ENCODE peak calls at places on chromosomes 12 and 14, in five cellular contexts. One of them, this sample, is unnamed.

GRCh38 chr14:30077946-30078345 is 150.3 kb upstream of the PRKD1 start:
- DNase-seq in mucosa of descending colon: no peak
- DNase-seq in transverse colon: no peak
- DNase-seq in Panc1: no peak
- DNase-seq in AG04449: no peak
- DNase-seq in this sample: peak

GRCh38 chr12:10354502-10354901 is 35.3 kb downstream of the KLRK1 start:
- DNase-seq in mucosa of descending colon: no peak
- DNase-seq in transverse colon: no peak
- DNase-seq in Panc1: no peak
- DNase-seq in AG04449: no peak
- DNase-seq in this sample: no peak

GRCh38 chr12:32946504-32947131 is 50.0 kb upstream of the PKP2 start:
- DNase-seq in mucosa of descending colon: no peak
- DNase-seq in transverse colon: no peak
- DNase-seq in Panc1: no peak
- DNase-seq in AG04449: no peak
- DNase-seq in this sample: no peak

GRCh38 chr12:29222200-29222599 is 73.1 kb downstream of the FAR2 start:
- DNase-seq in mucosa of descending colon: no peak
- DNase-seq in transverse colon: no peak
- DNase-seq in Panc1: no peak
- DNase-seq in AG04449: no peak
- DNase-seq in this sample: no peak

GRCh38 chr12:30862486-30862885 is 64.1 kb upstream of the TSPAN11 start:
- DNase-seq in mucosa of descending colon: no peak
- DNase-seq in transverse colon: no peak
- DNase-seq in Panc1: no peak
- DNase-seq in AG04449: no peak
- DNase-seq in this sample: no peak

GRCh38 chr14:35252485-35252884 is 39.7 kb upstream of the PSMA6 start:
- DNase-seq in mucosa of descending colon: no peak
- DNase-seq in transverse colon: no peak
- DNase-seq in Panc1: no peak
- DNase-seq in AG04449: no peak
- DNase-seq in this sample: no peak

GRCh38 chr12:30989754-30990153 is 63.2 kb downstream of the TSPAN11 start:
- DNase-seq in mucosa of descending colon: peak
- DNase-seq in transverse colon: peak
- DNase-seq in Panc1: no peak
- DNase-seq in AG04449: no peak
- DNase-seq in this sample: no peak

GRCh38 chr12:52223411-52224039 is 9.5 kb upstream of the KRT7 start:
- DNase-seq in mucosa of descending colon: no peak
- DNase-seq in transverse colon: no peak
- DNase-seq in Panc1: no peak
- DNase-seq in AG04449: no peak
- DNase-seq in this sample: no peak

GRCh38 chr12:19398376-19399363 is 40.6 kb upstream of the AEBP2 start:
- DNase-seq in mucosa of descending colon: no peak
- DNase-seq in transverse colon: no peak
- DNase-seq in Panc1: no peak
- DNase-seq in AG04449: no peak
- DNase-seq in this sample: no peak

GRCh38 chr12:92395322-92395721 is 249.7 kb upstream of the BTG1 start:
- DNase-seq in mucosa of descending colon: no peak
- DNase-seq in transverse colon: no peak
- DNase-seq in Panc1: no peak
- DNase-seq in AG04449: no peak
- DNase-seq in this sample: no peak

GRCh38 chr12:92393504-92393903 is 247.9 kb upstream of the BTG1 start:
- DNase-seq in mucosa of descending colon: no peak
- DNase-seq in transverse colon: no peak
- DNase-seq in Panc1: no peak
- DNase-seq in AG04449: no peak
- DNase-seq in this sample: no peak

GRCh38 chr12:92398565-92399309 is 253.1 kb upstream of the BTG1 start:
- DNase-seq in mucosa of descending colon: no peak
- DNase-seq in transverse colon: no peak
- DNase-seq in Panc1: no peak
- DNase-seq in AG04449: no peak
- DNase-seq in this sample: no peak

GRCh38 chr12:92396647-92397258 is 251.1 kb upstream of the BTG1 start:
- DNase-seq in mucosa of descending colon: no peak
- DNase-seq in transverse colon: no peak
- DNase-seq in Panc1: no peak
- DNase-seq in AG04449: peak
- DNase-seq in this sample: peak

DNA sequence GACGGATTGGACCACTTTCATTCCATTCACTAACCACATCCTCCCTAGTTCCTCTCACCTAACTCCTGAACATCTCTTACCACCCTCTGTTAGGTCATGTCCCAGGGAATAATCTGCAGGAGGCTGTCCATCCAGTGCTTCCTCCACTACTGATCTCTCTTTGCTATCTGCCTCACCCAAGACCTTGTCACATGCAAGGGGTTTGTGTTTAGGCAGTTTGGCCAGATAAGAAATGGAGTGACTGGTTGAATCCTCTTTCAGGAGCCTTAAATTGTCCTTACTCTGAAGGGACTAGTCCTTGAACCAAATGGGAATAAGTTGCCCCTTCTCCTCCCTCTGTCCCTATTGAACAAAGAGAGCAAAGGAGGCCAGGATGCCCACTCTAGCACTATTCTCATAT is 249.2 kb upstream of the BTG1 start:
- DNase-seq in mucosa of descending colon: no peak
- DNase-seq in transverse colon: no peak
- DNase-seq in Panc1: no peak
- DNase-seq in AG04449: no peak
- DNase-seq in this sample: no peak
- TF ChIP-seq CTCF in mucosa of descending colon: no peak
- TF ChIP-seq CTCF in transverse colon: no peak
- TF ChIP-seq CTCF in Panc1: no peak
- TF ChIP-seq CTCF in AG04449: no peak
- TF ChIP-seq CTCF in this sample: no peak

DNA sequence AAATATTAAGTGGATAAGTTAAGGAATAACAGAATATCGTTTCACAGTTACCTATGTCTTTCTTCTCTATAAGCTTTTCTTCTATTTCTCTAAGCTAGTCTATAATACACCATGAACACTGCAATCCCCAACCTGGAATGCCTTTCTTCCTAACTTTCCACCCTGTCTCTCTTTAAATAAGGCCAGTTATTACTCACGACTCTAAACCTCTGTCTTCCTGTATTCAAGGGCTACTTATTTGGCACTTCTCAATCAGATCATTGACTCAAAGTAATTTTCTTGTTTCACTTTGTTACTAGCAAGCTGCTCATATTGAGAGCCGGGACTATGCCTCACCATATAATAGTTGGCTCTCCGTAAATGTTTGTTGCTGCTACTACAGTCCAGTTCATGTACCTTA is 13.5 kb downstream of the FERMT2 start:
- DNase-seq in mucosa of descending colon: no peak
- DNase-seq in transverse colon: no peak
- DNase-seq in Panc1: no peak
- DNase-seq in AG04449: no peak
- DNase-seq in this sample: no peak
- H3K4me3 ChIP-seq in mucosa of descending colon: no peak
- H3K4me3 ChIP-seq in transverse colon: no peak
- H3K4me3 ChIP-seq in Panc1: no peak
- H3K4me3 ChIP-seq in AG04449: no peak
- H3K4me3 ChIP-seq in this sample: no peak

GRCh38 chr12:55973598-55974307 is at the start of gene RAB5B:
- DNase-seq in mucosa of descending colon: peak
- DNase-seq in transverse colon: peak
- DNase-seq in Panc1: peak
- DNase-seq in AG04449: peak
- DNase-seq in this sample: peak
- TF ChIP-seq CTCF in mucosa of descending colon: peak
- TF ChIP-seq CTCF in transverse colon: peak
- TF ChIP-seq CTCF in Panc1: no peak
- TF ChIP-seq CTCF in AG04449: no peak
- TF ChIP-seq CTCF in this sample: no peak

GRCh38 chr12:76260390-76260748 is 87.8 kb downstream of the BBS10 start:
- DNase-seq in mucosa of descending colon: no peak
- DNase-seq in transverse colon: no peak
- DNase-seq in Panc1: no peak
- DNase-seq in AG04449: no peak
- DNase-seq in this sample: no peak
- H3K4me3 ChIP-seq in mucosa of descending colon: no peak
- H3K4me3 ChIP-seq in transverse colon: no peak
- H3K4me3 ChIP-seq in Panc1: no peak
- H3K4me3 ChIP-seq in AG04449: no peak
- H3K4me3 ChIP-seq in this sample: no peak

GRCh38 chr14:99519931-99520421 is 38.8 kb downstream of the CCNK start:
- DNase-seq in mucosa of descending colon: peak
- DNase-seq in transverse colon: no peak
- DNase-seq in Panc1: no peak
- DNase-seq in AG04449: no peak
- DNase-seq in this sample: no peak

GRCh38 chr14:99519347-99519881 is 38.2 kb downstream of the CCNK start:
- DNase-seq in mucosa of descending colon: no peak
- DNase-seq in transverse colon: no peak
- DNase-seq in Panc1: no peak
- DNase-seq in AG04449: no peak
- DNase-seq in this sample: no peak

GRCh38 chr14:99517643-99518381 is 36.6 kb downstream of the CCNK start:
- DNase-seq in mucosa of descending colon: no peak
- DNase-seq in transverse colon: peak
- DNase-seq in Panc1: no peak
- DNase-seq in AG04449: no peak
- DNase-seq in this sample: no peak

GRCh38 chr14:99517046-99517642 is 35.9 kb downstream of the CCNK start:
- DNase-seq in mucosa of descending colon: no peak
- DNase-seq in transverse colon: no peak
- DNase-seq in Panc1: no peak
- DNase-seq in AG04449: no peak
- DNase-seq in this sample: no peak

DNA sequence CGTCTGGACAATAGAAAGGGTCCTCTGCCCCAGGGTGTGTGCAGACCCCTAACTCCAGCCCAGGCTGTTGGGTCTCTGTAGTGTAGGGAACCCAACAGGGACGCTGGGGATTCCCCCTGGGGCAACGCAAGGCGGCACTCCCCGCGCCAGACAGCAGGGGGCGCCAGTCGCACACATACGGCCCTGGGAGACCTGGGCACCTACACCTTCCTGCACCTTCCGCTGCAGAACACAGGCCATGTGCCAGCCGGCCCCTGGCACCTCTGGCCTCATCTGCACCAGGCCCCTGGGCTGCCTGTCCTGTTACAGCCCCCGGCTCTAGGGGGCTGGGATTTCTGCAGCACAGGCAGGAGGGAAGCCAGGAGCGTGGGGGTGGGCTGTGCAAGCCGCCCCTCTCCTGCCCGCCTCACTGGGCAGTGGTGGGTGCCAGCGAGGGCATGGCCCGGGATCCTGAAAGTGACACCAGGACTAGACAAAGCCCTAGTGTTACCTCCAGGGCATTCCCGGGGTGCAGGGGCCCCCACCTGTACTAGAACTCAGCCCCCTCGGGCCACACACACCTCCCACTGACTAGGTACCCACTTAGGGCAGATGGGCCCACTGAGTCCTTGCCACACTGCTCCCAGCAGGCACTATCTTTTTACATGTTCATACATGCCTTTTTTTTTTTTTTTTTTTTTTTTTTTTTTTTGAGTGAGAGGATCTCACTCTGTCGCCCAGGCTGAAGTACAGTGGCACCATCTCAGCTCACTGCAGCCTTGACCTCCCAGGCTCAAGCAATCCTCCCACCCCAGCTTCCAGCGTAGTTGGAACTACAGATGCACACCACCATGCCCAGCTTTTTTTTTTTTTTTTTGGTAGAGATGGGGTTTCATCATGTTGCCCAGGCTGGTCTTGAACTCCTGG is 37.5 kb downstream of the CCNK start:
- DNase-seq in mucosa of descending colon: peak
- DNase-seq in transverse colon: peak
- DNase-seq in Panc1: peak
- DNase-seq in AG04449: no peak
- DNase-seq in this sample: no peak
- TF ChIP-seq CTCF in mucosa of descending colon: peak
- TF ChIP-seq CTCF in transverse colon: peak
- TF ChIP-seq CTCF in Panc1: peak
- TF ChIP-seq CTCF in AG04449: peak
- TF ChIP-seq CTCF in this sample: peak

GRCh38 chr12:6698352-6699046 is 2.1 kb downstream of the PIANP start:
- DNase-seq in mucosa of descending colon: no peak
- DNase-seq in transverse colon: no peak
- DNase-seq in Panc1: no peak
- DNase-seq in AG04449: no peak
- DNase-seq in this sample: no peak
- H3K4me3 ChIP-seq in mucosa of descending colon: no peak
- H3K4me3 ChIP-seq in transverse colon: no peak
- H3K4me3 ChIP-seq in Panc1: no peak
- H3K4me3 ChIP-seq in AG04449: no peak
- H3K4me3 ChIP-seq in this sample: no peak

GRCh38 chr12:81147286-81147919 is 69.5 kb downstream of the ACSS3 start:
- DNase-seq in mucosa of descending colon: no peak
- DNase-seq in transverse colon: no peak
- DNase-seq in Panc1: no peak
- DNase-seq in AG04449: no peak
- DNase-seq in this sample: no peak
- TF ChIP-seq CTCF in mucosa of descending colon: no peak
- TF ChIP-seq CTCF in transverse colon: no peak
- TF ChIP-seq CTCF in Panc1: no peak
- TF ChIP-seq CTCF in AG04449: no peak
- TF ChIP-seq CTCF in this sample: no peak

GRCh38 chr12:39441189-39441962 is 1.5 kb downstream of the KIF21A start:
- DNase-seq in mucosa of descending colon: no peak
- DNase-seq in transverse colon: no peak
- DNase-seq in Panc1: no peak
- DNase-seq in AG04449: no peak
- DNase-seq in this sample: no peak
- H3K4me3 ChIP-seq in mucosa of descending colon: no peak
- H3K4me3 ChIP-seq in transverse colon: peak
- H3K4me3 ChIP-seq in Panc1: peak
- H3K4me3 ChIP-seq in AG04449: no peak
- H3K4me3 ChIP-seq in this sample: no peak

This sample was measured in AG09309.